ENCODE peak calls at places on chromosomes 7 and 10, in six cellular contexts. Y is stimulated activated CD4-positive, alpha-beta T cell treated with anti-CD3 and anti-CD28 coated beads, Interleukin-2, amount 100 ng/mL, for 24 hours; E is HEK293T; N is NCI-H1092 treated with DMSO at 0.1 percent for 48 hours; M is NCI-H2171 treated with DMSO at 0.1 percent for 48 hours; I is RWPE1. P is an unnamed sample.

GRCh38 chr7:44235582-44236332 is 35.0 kb downstream of the YKT6 start:
- DNase-seq in Y (no peak), E (no peak), N (peak), M (no peak), I (peak), P (no peak)

GRCh38 chr7:51376420-51377092 is 59.9 kb upstream of the COBL start:
- DNase-seq in Y (no peak), E (no peak), N (no peak), M (no peak), I (peak), P (peak)

GRCh38 chr10:131852823-131853609 is 47.8 kb upstream of the PPP2R2D start:
- DNase-seq in Y (no peak), E (no peak), N (no peak), M (no peak), I (no peak), P (no peak)

GRCh38 chr7:104650991-104651680 is 322.7 kb downstream of the LHFPL3 start:
- DNase-seq in Y (no peak), E (no peak), N (peak), M (peak), I (no peak), P (no peak)

GRCh38 chr10:89480047-89480446 is 55.3 kb downstream of the SLC16A12 start:
- DNase-seq in Y (no peak), E (no peak), N (no peak), M (no peak), I (no peak), P (no peak)

GRCh38 chr7:76383089-76383944 is 24.5 kb upstream of the YWHAG start:
- DNase-seq in Y (no peak), E (peak), N (no peak), M (no peak), I (peak), P (no peak)

GRCh38 chr10:51010977-51011376 is 63.3 kb upstream of the PRKG1 start:
- DNase-seq in Y (no peak), E (peak), N (no peak), M (no peak), I (peak), P (no peak)

GRCh38 chr10:24680647-24681475 is 42.8 kb downstream of the ARHGAP21 start:
- DNase-seq in Y (no peak), E (no peak), N (no peak), M (no peak), I (no peak), P (peak)

GRCh38 chr10:77973276-77973675 is 46.7 kb upstream of the DLG5 start:
- DNase-seq in Y (no peak), E (no peak), N (no peak), M (peak), I (no peak), P (no peak)

GRCh38 chr7:19491821-19492452 is 216.9 kb downstream of the POLR1F start:
- DNase-seq in Y (no peak), E (peak), N (peak), M (peak), I (peak), P (peak)

GRCh38 chr10:12730809-12731519 is 270.5 kb downstream of the CCDC3 start:
- DNase-seq in Y (no peak), E (no peak), N (no peak), M (no peak), I (no peak), P (no peak)

GRCh38 chr10:61791216-61791615 is 110.3 kb upstream of the ARID5B start:
- DNase-seq in Y (no peak), E (no peak), N (no peak), M (no peak), I (no peak), P (no peak)

GRCh38 chr10:2263556-2263955 is 526.2 kb upstream of the ADARB2 start:
- DNase-seq in Y (no peak), E (no peak), N (no peak), M (no peak), I (no peak), P (no peak)

GRCh38 chr7:5495581-5496375 is 72.1 kb upstream of the TNRC18 start:
- DNase-seq in Y (no peak), E (no peak), N (peak), M (peak), I (no peak), P (no peak)